ENCODE peak calls at places on chromosomes 6 and 20, in four cellular contexts. P, V, J and D are unnamed samples.

GRCh38 chr20:4894409-4894808 is 106.9 kb downstream of the SLC23A2 start:
- DNase-seq in P (no peak), V (no peak), J (no peak), D (no peak)

GRCh38 chr6:153032255-153032882 is 29.9 kb upstream of the MTRF1L start:
- DNase-seq in V (no peak), P (no peak), J (peak), D (no peak)

GRCh38 chr6:163565140-163565539 is 150.6 kb downstream of the QKI start:
- DNase-seq in V (no peak), P (no peak), J (no peak), D (no peak)

GRCh38 chr6:39561536-39562266 is 163.5 kb downstream of the KIF6 start:
- DNase-seq in P (no peak), V (no peak), J (no peak), D (no peak)

GRCh38 chr6:68468244-68468884 is 166.7 kb upstream of the ADGRB3 start:
- DNase-seq in V (no peak), J (no peak), P (peak), D (no peak)

GRCh38 chr6:104684911-104685415 is 174.8 kb downstream of the HACE1 start:
- DNase-seq in J (no peak), V (no peak), P (no peak), D (no peak)

GRCh38 chr20:20466341-20466879 is 98.5 kb downstream of the INSM1 start:
- DNase-seq in V (no peak), J (peak), P (no peak), D (peak)

GRCh38 chr6:80143312-80143960 is 37.0 kb downstream of the BCKDHB start:
- DNase-seq in J (peak), P (no peak), V (no peak), D (peak)

GRCh38 chr6:157877573-157878011 is 54.5 kb downstream of the SNX9 start:
- DNase-seq in P (no peak), J (no peak), V (no peak), D (no peak)

GRCh38 chr6:33252758-33253157 is 18.9 kb downstream of the VPS52 start:
- DNase-seq in J (no peak), P (no peak), V (no peak), D (no peak)

GRCh38 chr6:156735751-156736150 is 41.4 kb upstream of the ARID1B start:
- DNase-seq in V (no peak), P (no peak), J (no peak), D (no peak)

GRCh38 chr6:156336096-156336495 is 441.1 kb upstream of the ARID1B start:
- DNase-seq in J (no peak), V (no peak), P (no peak), D (no peak)

GRCh38 chr6:52754443-52754842 is 8.8 kb downstream of the GSTA2 start:
- DNase-seq in V (no peak), P (no peak), J (no peak), D (no peak)

GRCh38 chr20:4956200-4956810 is 45.0 kb downstream of the SLC23A2 start:
- DNase-seq in J (peak), V (no peak), P (no peak), D (no peak)

GRCh38 chr20:33753143-33753542 is 21.3 kb downstream of the ZNF341 start:
- DNase-seq in P (no peak), V (no peak), J (no peak), D (no peak)

GRCh38 chr20:38872491-38873049 is 53.6 kb upstream of the FAM83D start:
- DNase-seq in V (no peak), J (no peak), P (no peak), D (no peak)

GRCh38 chr20:8244637-8245036 is 112.6 kb downstream of the PLCB1 start:
- DNase-seq in V (no peak), J (no peak), P (no peak), D (no peak)

GRCh38 chr6:63610944-63611343 is 24.7 kb upstream of the PHF3 start:
- DNase-seq in J (no peak), V (no peak), P (no peak), D (no peak)

GRCh38 chr6:138722425-138723371 is 50.9 kb upstream of the CCDC28A start:
- DNase-seq in J (peak), P (no peak), V (no peak), D (no peak)

GRCh38 chr20:57065646-57066045 is 200.8 kb downstream of the BMP7 start:
- DNase-seq in V (no peak), J (no peak), P (no peak), D (no peak)